ENCODE peak calls at places on chromosomes 2 and 18, in seven cellular contexts. C is fibroblast of lung, D is sigmoid colon, W is neural progenitor cell, Y is esophagus squamous epithelium, T is mammary epithelial cell, A is endodermal cell. N is an unnamed sample.

GRCh38 chr2:62858231-62858832 is 152.8 kb downstream of the EHBP1 start:
- DNase-seq in C (no peak), D (no peak), W (no peak), Y (no peak), T (no peak), A (no peak), N (no peak)

GRCh38 chr2:40240067-40240466 is 211.8 kb downstream of the SLC8A1 start:
- DNase-seq in C (peak), D (peak), W (no peak), Y (no peak), T (peak), A (no peak), N (peak)

GRCh38 chr18:8808001-8808400 is 102.6 kb downstream of the MTCL1 start:
- DNase-seq in C (no peak), D (no peak), W (no peak), Y (no peak), T (no peak), A (no peak), N (no peak)

GRCh38 chr2:43484323-43484930 is 111.4 kb downstream of the THADA start:
- DNase-seq in C (peak), D (no peak), W (peak), Y (no peak), T (peak), A (no peak), N (no peak)

GRCh38 chr2:191479680-191480023 is 198.3 kb upstream of the NABP1 start:
- DNase-seq in C (no peak), D (no peak), W (no peak), Y (no peak), T (no peak), A (no peak), N (no peak)

GRCh38 chr2:75290600-75291140 is 91.3 kb upstream of the TACR1 start:
- DNase-seq in C (peak), D (no peak), W (peak), Y (no peak), T (no peak), A (no peak), N (no peak)

GRCh38 chr2:230174466-230174865 is 45.3 kb downstream of the SP110 start:
- DNase-seq in C (no peak), D (no peak), W (no peak), Y (no peak), T (no peak), A (no peak), N (no peak)

GRCh38 chr18:39414009-39414700 is 1848.6 kb upstream of the CELF4 start:
- DNase-seq in C (peak), D (no peak), W (no peak), Y (no peak), T (peak), A (no peak), N (no peak)

GRCh38 chr2:23901966-23902942 is 24.7 kb downstream of the ATAD2B start:
- DNase-seq in C (peak), D (no peak), W (no peak), Y (no peak), T (peak), A (no peak), N (no peak)

GRCh38 chr2:131035112-131035825 is 58.0 kb downstream of the FAM168B start:
- DNase-seq in C (no peak), D (peak), W (no peak), Y (no peak), T (no peak), A (peak), N (no peak)

GRCh38 chr18:36572135-36572856 is 256.5 kb downstream of the TPGS2 start:
- DNase-seq in C (peak), D (no peak), W (peak), Y (no peak), T (no peak), A (peak), N (peak)

GRCh38 chr2:173373286-173373685 is 18.6 kb downstream of the CDCA7 start:
- DNase-seq in C (no peak), D (no peak), W (no peak), Y (no peak), T (no peak), A (no peak), N (no peak)

GRCh38 chr2:215548714-215549113 is 112.8 kb upstream of the FN1 start:
- DNase-seq in C (peak), D (no peak), W (no peak), Y (no peak), T (peak), A (no peak), N (no peak)

GRCh38 chr18:13813271-13813849 is 10.6 kb upstream of the MC5R start:
- DNase-seq in C (peak), D (no peak), W (peak), Y (no peak), T (peak), A (peak), N (peak)

GRCh38 chr2:11398710-11399109 is 54.3 kb upstream of the ROCK2 start:
- DNase-seq in C (no peak), D (no peak), W (no peak), Y (no peak), T (no peak), A (peak), N (no peak)

GRCh38 chr2:182745061-182745460 is 29.0 kb downstream of the DNAJC10 start:
- DNase-seq in C (no peak), D (no peak), W (no peak), Y (no peak), T (no peak), A (no peak), N (no peak)

GRCh38 chr2:128180031-128180430 is 89.0 kb downstream of the UGGT1 start:
- DNase-seq in C (peak), D (no peak), W (no peak), Y (no peak), T (no peak), A (no peak), N (no peak)

GRCh38 chr2:8030694-8031303 is 651.1 kb upstream of the ID2 start:
- DNase-seq in C (no peak), D (peak), W (no peak), Y (no peak), T (peak), A (no peak), N (no peak)

GRCh38 chr2:73268831-73269685 is 15.2 kb downstream of the FBXO41 start:
- DNase-seq in C (peak), D (no peak), W (peak), Y (no peak), T (peak), A (peak), N (no peak)

GRCh38 chr2:239439383-239440315 is 38.8 kb upstream of the HDAC4 start:
- DNase-seq in C (no peak), D (no peak), W (peak), Y (no peak), T (no peak), A (no peak), N (no peak)

GRCh38 chr2:84991404-84992151 is 20.6 kb downstream of the KCMF1 start:
- DNase-seq in C (peak), D (no peak), W (no peak), Y (no peak), T (peak), A (no peak), N (no peak)

GRCh38 chr2:219851801-219852481 is 224.5 kb downstream of the SLC4A3 start:
- DNase-seq in C (no peak), D (no peak), W (peak), Y (no peak), T (peak), A (peak), N (no peak)

GRCh38 chr2:232779935-232780334 is 3.6 kb upstream of the KCNJ13 start:
- DNase-seq in C (peak), D (no peak), W (no peak), Y (no peak), T (no peak), A (no peak), N (no peak)

GRCh38 chr2:37585295-37585908 is 86.0 kb downstream of the CDC42EP3 start:
- DNase-seq in C (peak), D (no peak), W (no peak), Y (no peak), T (peak), A (no peak), N (no peak)

GRCh38 chr2:45643543-45644542 is 7.6 kb upstream of the PRKCE start:
- DNase-seq in C (peak), D (peak), W (peak), Y (no peak), T (peak), A (peak), N (peak)

GRCh38 chr18:27202771-27203170 is 17.7 kb upstream of the CHST9 start:
- DNase-seq in C (no peak), D (no peak), W (no peak), Y (no peak), T (peak), A (no peak), N (no peak)

GRCh38 chr2:121707920-121708361 is 28.7 kb downstream of the NIFK start:
- DNase-seq in C (no peak), D (no peak), W (no peak), Y (no peak), T (peak), A (peak), N (no peak)

GRCh38 chr2:40043191-40043590 is 264.1 kb upstream of the THUMPD2 start:
- DNase-seq in C (no peak), D (no peak), W (no peak), Y (no peak), T (no peak), A (no peak), N (no peak)

GRCh38 chr2:238926761-238927611 is 79.1 kb downstream of the TWIST2 start:
- DNase-seq in C (no peak), D (peak), W (no peak), Y (no peak), T (no peak), A (peak), N (no peak)

GRCh38 chr2:107588181-107588580 is 238.5 kb upstream of the RGPD4 start:
- DNase-seq in C (no peak), D (no peak), W (no peak), Y (no peak), T (no peak), A (no peak), N (no peak)

GRCh38 chr2:45610281-45611019 is 617 bp downstream of the SRBD1 start:
- DNase-seq in C (peak), D (peak), W (peak), Y (no peak), T (peak), A (peak), N (peak)

DNA sequence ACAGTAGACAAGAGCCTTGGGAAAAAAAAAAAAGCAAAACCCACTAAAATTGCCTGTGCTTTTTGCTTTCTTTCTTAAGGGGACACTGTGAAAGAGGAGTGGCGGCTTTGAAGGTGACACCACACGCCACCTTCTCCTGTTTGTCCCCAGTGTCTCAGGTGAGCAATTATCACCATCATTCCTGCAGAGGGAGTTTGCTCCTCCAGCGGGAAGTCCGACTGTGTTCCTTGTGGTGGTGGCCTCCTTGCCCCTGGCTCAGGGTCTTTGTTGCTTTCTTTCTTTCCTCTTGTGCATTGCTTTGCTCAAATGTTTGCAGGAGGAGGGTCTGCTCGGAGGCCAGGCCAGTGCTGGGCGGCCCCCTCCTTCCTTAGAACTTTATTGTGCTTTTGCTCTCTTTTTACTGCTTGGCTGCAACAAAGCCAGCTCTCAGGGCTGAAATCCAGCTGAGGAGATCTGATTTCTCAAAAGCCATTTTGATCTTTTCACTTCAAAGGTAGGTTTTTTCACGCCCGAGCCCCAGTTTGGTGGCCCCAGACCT is 164.4 kb upstream of the CXCR4 start:
- DNase-seq in C (no peak), D (no peak), W (no peak), Y (no peak), T (no peak), A (peak), N (no peak)
- TF ChIP-seq CTCF in C (no peak), D (no peak), W (no peak), Y (no peak), T (no peak), A (peak), N (no peak)

DNA sequence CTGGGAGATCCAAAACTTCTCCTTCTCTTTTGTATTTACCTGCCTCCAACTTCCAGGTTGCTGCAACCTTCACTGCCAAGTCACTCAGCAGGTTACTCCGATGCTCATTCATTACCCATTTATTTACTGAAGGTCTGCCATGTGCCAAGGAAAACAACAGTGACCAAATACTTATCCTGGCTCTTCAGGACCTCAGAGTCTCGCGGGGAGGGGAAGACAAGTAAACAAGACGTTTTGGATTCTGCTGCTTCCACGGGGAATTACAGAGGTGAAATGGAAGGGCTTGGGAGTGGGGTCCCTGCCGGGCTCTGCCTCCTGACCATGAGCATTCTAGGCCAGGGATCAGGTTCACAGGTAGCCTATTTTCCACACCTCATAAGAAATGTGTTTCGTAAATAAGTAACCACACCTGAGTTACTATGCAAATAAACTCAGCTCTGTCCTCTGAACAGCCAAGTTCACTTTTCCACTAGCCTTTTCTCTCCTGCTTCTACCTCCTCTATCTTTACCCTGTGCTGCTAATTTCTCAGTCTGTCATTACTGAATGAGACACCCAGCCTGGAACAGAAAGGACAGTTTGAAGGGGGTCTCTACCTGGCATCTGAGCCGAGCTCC is 68.1 kb downstream of the CLHC1 start:
- DNase-seq in C (no peak), D (no peak), W (no peak), Y (no peak), T (no peak), A (no peak), N (no peak)
- H3K27ac ChIP-seq in C (peak), D (peak), W (no peak), Y (no peak), T (no peak), A (no peak), N (peak)

GRCh38 chr2:135265960-135266490 is 213.9 kb downstream of the RAB3GAP1 start:
- DNase-seq in C (no peak), D (no peak), W (no peak), Y (no peak), T (no peak), A (peak), N (no peak)

GRCh38 chr2:135276525-135276924 is 224.4 kb downstream of the RAB3GAP1 start:
- DNase-seq in C (no peak), D (no peak), W (no peak), Y (no peak), T (no peak), A (no peak), N (no peak)

GRCh38 chr2:135271006-135271405 is 218.9 kb downstream of the RAB3GAP1 start:
- DNase-seq in C (no peak), D (no peak), W (no peak), Y (no peak), T (no peak), A (no peak), N (no peak)
- TF ChIP-seq CTCF in C (no peak), D (no peak), W (no peak), Y (no peak), T (no peak), A (no peak), N (no peak)

DNA sequence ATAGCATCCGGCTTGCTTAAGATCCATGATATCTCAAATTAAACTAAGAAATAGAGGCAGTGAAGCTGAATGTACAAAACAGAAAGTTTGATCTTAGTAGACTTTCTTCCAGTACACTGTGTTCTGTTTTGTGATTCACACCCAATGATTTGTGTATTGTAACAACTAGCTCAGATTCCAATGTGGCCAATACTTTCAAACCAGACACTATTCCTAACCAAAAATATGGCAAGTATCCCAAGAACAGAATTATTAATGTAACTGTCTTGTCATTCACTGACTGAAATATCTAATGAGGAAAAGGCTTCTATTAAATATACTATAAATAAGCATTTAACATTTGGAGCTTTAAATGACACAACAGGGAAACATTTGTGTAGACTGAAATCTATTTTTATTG is 299.1 kb downstream of the NRXN1 start:
- DNase-seq in C (no peak), D (no peak), W (no peak), Y (no peak), T (no peak), A (no peak), N (no peak)
- H3K27ac ChIP-seq in C (no peak), D (no peak), W (no peak), Y (no peak), T (no peak), A (no peak), N (peak)

DNA sequence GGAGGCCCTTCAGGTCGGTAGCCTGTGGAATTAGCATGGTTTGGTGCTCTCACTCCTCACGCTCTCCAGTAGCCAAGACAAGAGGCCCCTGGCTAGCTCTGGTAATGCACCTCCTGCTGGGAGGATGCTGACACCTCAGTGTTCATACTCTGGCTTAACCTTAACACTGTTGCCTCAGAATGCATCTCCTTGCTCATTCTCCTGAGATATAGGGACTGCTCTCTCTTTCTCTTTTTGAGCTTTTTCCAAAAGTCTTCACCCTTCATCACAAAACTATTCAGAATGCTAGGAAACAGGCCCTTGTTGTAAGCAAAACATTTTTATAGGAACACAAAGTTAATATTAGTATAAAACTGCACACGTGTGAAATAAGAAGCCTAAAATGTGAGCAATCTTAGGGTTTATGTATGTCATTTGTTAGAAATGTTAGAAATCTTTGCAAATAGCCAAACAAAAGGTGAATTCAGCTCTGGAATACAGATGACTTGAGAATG is 17.3 kb upstream of the IMPA2 start:
- DNase-seq in C (no peak), D (no peak), W (peak), Y (no peak), T (no peak), A (peak), N (no peak)
- TF ChIP-seq CTCF in C (no peak), D (no peak), W (no peak), Y (no peak), T (no peak), A (no peak), N (no peak)

GRCh38 chr18:9827856-9828793 is 57.6 kb upstream of the TXNDC2 start:
- DNase-seq in C (peak), D (peak), W (no peak), Y (no peak), T (peak), A (peak), N (peak)

GRCh38 chr18:9826666-9827065 is 59.1 kb upstream of the TXNDC2 start:
- DNase-seq in C (no peak), D (no peak), W (no peak), Y (no peak), T (no peak), A (peak), N (no peak)

GRCh38 chr18:9825571-9826073 is 60.2 kb upstream of the TXNDC2 start:
- DNase-seq in C (peak), D (no peak), W (no peak), Y (no peak), T (peak), A (peak), N (peak)

GRCh38 chr18:9828794-9829712 is 56.7 kb upstream of the TXNDC2 start:
- DNase-seq in C (no peak), D (no peak), W (no peak), Y (no peak), T (no peak), A (peak), N (no peak)

DNA sequence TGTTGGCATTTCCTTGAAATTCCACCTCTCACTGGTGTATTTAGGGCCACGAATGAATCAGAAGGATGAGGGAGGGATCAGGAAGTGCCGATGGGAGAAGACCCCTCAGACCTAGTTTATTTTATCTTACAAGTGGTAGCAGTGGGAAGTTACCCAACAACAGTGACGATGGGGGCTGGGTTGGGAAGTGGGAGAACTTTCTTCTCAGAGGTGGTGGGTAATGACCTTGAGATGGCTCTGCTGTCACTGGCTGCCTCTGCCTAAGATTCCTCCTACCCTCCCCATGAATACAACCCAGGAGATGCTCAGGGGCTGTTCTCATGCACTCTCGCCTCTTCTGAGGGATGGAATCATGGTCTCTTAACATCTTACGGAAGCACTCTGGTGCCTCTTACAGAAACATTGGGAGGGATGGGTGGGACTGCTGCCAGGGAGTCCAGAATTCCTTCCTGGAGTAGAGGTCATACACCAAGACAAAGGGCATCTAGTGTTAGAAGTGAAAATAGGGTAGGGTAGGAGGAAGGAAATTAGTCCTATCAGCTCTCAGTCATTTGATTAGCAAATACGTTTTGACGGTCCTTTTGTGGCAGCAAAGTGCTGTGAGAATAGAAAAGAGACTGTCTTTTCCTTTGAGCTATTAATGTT is 58.4 kb upstream of the TXNDC2 start:
- DNase-seq in C (no peak), D (no peak), W (no peak), Y (no peak), T (no peak), A (peak), N (no peak)
- H3K27ac ChIP-seq in C (peak), D (peak), W (no peak), Y (peak), T (peak), A (no peak), N (no peak)

N was measured in tibial nerve.